ENCODE peak calls at places on chromosomes 16 and 17, in four cellular contexts. U is heart right ventricle, C is NCI-H1048, Y is NCI-H1436. H is an unnamed sample.

GRCh38 chr17:57068222-57068658 is 16.8 kb upstream of the AKAP1 start:
- DNase-seq in U (no peak), C (no peak), Y (no peak), H (no peak)

GRCh38 chr17:76995352-76996105 is 127.3 kb downstream of the MGAT5B start:
- DNase-seq in U (no peak), C (no peak), Y (no peak), H (no peak)

GRCh38 chr17:57279432-57279831 is 23.1 kb downstream of the MSI2 start:
- DNase-seq in U (no peak), C (no peak), Y (no peak), H (no peak)

GRCh38 chr17:40190197-40191021 is 13.1 kb downstream of the RAPGEFL1 start:
- DNase-seq in U (no peak), C (no peak), Y (peak), H (no peak)

GRCh38 chr16:69187387-69187890 is 475 bp downstream of the SNTB2 start:
- DNase-seq in U (peak), C (no peak), Y (no peak), H (no peak)

GRCh38 chr17:8151641-8152111 is 528 bp downstream of the PER1 start:
- DNase-seq in U (peak), C (no peak), Y (no peak), H (no peak)

GRCh38 chr17:68600881-68601564 is at the start of gene FAM20A:
- DNase-seq in U (peak), C (no peak), Y (peak), H (no peak)

GRCh38 chr17:67942810-67943209 is 53.5 kb downstream of the C17orf58 start:
- DNase-seq in U (no peak), C (no peak), Y (no peak), H (no peak)

GRCh38 chr17:72158895-72159885 is 38.4 kb downstream of the SOX9 start:
- DNase-seq in U (no peak), C (no peak), Y (no peak), H (no peak)

GRCh38 chr16:13997933-13998332 is 73.2 kb upstream of the MRTFB start:
- DNase-seq in U (no peak), C (no peak), Y (no peak), H (no peak)

GRCh38 chr17:67646472-67646871 is 71.3 kb upstream of the NOL11 start:
- DNase-seq in U (no peak), C (no peak), Y (no peak), H (no peak)

GRCh38 chr17:80694085-80694991 is 149.7 kb downstream of the RPTOR start:
- DNase-seq in U (no peak), C (no peak), Y (no peak), H (no peak)

GRCh38 chr17:79930786-79931516 is 91.7 kb upstream of the CBX4 start:
- DNase-seq in U (no peak), C (no peak), Y (no peak), H (no peak)

GRCh38 chr16:56294599-56294998 is 103.3 kb downstream of the GNAO1 start:
- DNase-seq in U (no peak), C (no peak), Y (no peak), H (no peak)

GRCh38 chr16:85393674-85394510 is 219.2 kb upstream of the GSE1 start:
- DNase-seq in U (peak), C (no peak), Y (peak), H (no peak)

GRCh38 chr16:52549011-52549692 is 2.2 kb upstream of the TOX3 start:
- DNase-seq in U (no peak), C (no peak), Y (no peak), H (no peak)

GRCh38 chr17:1515640-1516402 is 591 bp downstream of the INPP5K start:
- DNase-seq in U (no peak), C (no peak), Y (peak), H (no peak)

GRCh38 chr17:68207651-68208253 is 40.1 kb upstream of the AMZ2 start:
- DNase-seq in U (peak), C (no peak), Y (no peak), H (no peak)

GRCh38 chr16:86508947-86509758 is 1.2 kb upstream of the FOXF1 start:
- DNase-seq in U (peak), C (no peak), Y (no peak), H (no peak)

GRCh38 chr16:26019406-26019805 is 327.6 kb downstream of the HS3ST4 start:
- DNase-seq in U (no peak), C (no peak), Y (peak), H (no peak)

GRCh38 chr16:51025588-51026290 is 125.3 kb downstream of the SALL1 start:
- DNase-seq in U (no peak), C (no peak), Y (no peak), H (no peak)

GRCh38 chr17:32449963-32450362 is 5.7 kb downstream of the PSMD11 start:
- DNase-seq in U (no peak), C (no peak), Y (no peak), H (no peak)

GRCh38 chr17:71975998-71976649 is 144.7 kb upstream of the SOX9 start:
- DNase-seq in U (peak), C (no peak), Y (no peak), H (no peak)

GRCh38 chr16:11319529-11320146 is 25.6 kb upstream of the RMI2 start:
- DNase-seq in U (no peak), C (no peak), Y (peak), H (no peak)

GRCh38 chr17:3795758-3796102 is 5.3 kb downstream of the ITGAE start:
- DNase-seq in U (no peak), C (no peak), Y (no peak), H (no peak)

GRCh38 chr16:23368469-23368868 is 66.4 kb downstream of the SCNN1B start:
- DNase-seq in U (no peak), C (no peak), Y (no peak), H (no peak)

GRCh38 chr16:30721606-30722005 is 22.6 kb downstream of the SRCAP start:
- DNase-seq in U (no peak), C (no peak), Y (no peak), H (no peak)

H was measured in cerebellar nuclear complex.